ENCODE peak calls at places on chromosomes 12 and 14, in six cellular contexts. One of them, this sample, is unnamed.

GRCh38 chr14:90780519-90780918 is 35.7 kb downstream of the TTC7B start:
- DNase-seq in RPMI7951: no peak
- DNase-seq in esophagus squamous epithelium: no peak
- DNase-seq in fibroblast of the aortic adventitia: no peak
- DNase-seq in HCEC 1CT: no peak
- DNase-seq in dermis microvascular lymphatic vessel endothelial cell: no peak
- DNase-seq in this sample: no peak

GRCh38 chr14:45811155-45811554 is 558.2 kb upstream of the MIS18BP1 start:
- DNase-seq in RPMI7951: no peak
- DNase-seq in esophagus squamous epithelium: no peak
- DNase-seq in fibroblast of the aortic adventitia: no peak
- DNase-seq in HCEC 1CT: no peak
- DNase-seq in dermis microvascular lymphatic vessel endothelial cell: no peak
- DNase-seq in this sample: no peak

GRCh38 chr12:48995061-48995879 is 3.9 kb downstream of the DDN start:
- DNase-seq in RPMI7951: peak
- DNase-seq in esophagus squamous epithelium: no peak
- DNase-seq in fibroblast of the aortic adventitia: peak
- DNase-seq in HCEC 1CT: peak
- DNase-seq in dermis microvascular lymphatic vessel endothelial cell: peak
- DNase-seq in this sample: peak

GRCh38 chr14:30798516-30798915 is 75.8 kb upstream of the COCH start:
- DNase-seq in RPMI7951: no peak
- DNase-seq in esophagus squamous epithelium: no peak
- DNase-seq in fibroblast of the aortic adventitia: no peak
- DNase-seq in HCEC 1CT: no peak
- DNase-seq in dermis microvascular lymphatic vessel endothelial cell: no peak
- DNase-seq in this sample: no peak

GRCh38 chr14:95504135-95505029 is 12.1 kb downstream of the SYNE3 start:
- DNase-seq in RPMI7951: peak
- DNase-seq in esophagus squamous epithelium: no peak
- DNase-seq in fibroblast of the aortic adventitia: peak
- DNase-seq in HCEC 1CT: peak
- DNase-seq in dermis microvascular lymphatic vessel endothelial cell: peak
- DNase-seq in this sample: peak

GRCh38 chr12:46574853-46575252 is 202.3 kb upstream of the SLC38A2 start:
- DNase-seq in RPMI7951: no peak
- DNase-seq in esophagus squamous epithelium: no peak
- DNase-seq in fibroblast of the aortic adventitia: peak
- DNase-seq in HCEC 1CT: no peak
- DNase-seq in dermis microvascular lymphatic vessel endothelial cell: no peak
- DNase-seq in this sample: no peak

GRCh38 chr12:94603434-94604068 is 46.8 kb downstream of the TMCC3 start:
- DNase-seq in RPMI7951: no peak
- DNase-seq in esophagus squamous epithelium: no peak
- DNase-seq in fibroblast of the aortic adventitia: peak
- DNase-seq in HCEC 1CT: no peak
- DNase-seq in dermis microvascular lymphatic vessel endothelial cell: no peak
- DNase-seq in this sample: no peak

GRCh38 chr12:57813111-57813970 is 5.2 kb downstream of the AVIL start:
- DNase-seq in RPMI7951: no peak
- DNase-seq in esophagus squamous epithelium: no peak
- DNase-seq in fibroblast of the aortic adventitia: no peak
- DNase-seq in HCEC 1CT: no peak
- DNase-seq in dermis microvascular lymphatic vessel endothelial cell: no peak
- DNase-seq in this sample: no peak

GRCh38 chr14:62957562-62957961 is 87.7 kb downstream of the KCNH5 start:
- DNase-seq in RPMI7951: peak
- DNase-seq in esophagus squamous epithelium: no peak
- DNase-seq in fibroblast of the aortic adventitia: peak
- DNase-seq in HCEC 1CT: peak
- DNase-seq in dermis microvascular lymphatic vessel endothelial cell: no peak
- DNase-seq in this sample: peak

GRCh38 chr14:61510736-61511557 is 184.4 kb upstream of the HIF1A start:
- DNase-seq in RPMI7951: no peak
- DNase-seq in esophagus squamous epithelium: no peak
- DNase-seq in fibroblast of the aortic adventitia: no peak
- DNase-seq in HCEC 1CT: no peak
- DNase-seq in dermis microvascular lymphatic vessel endothelial cell: no peak
- DNase-seq in this sample: no peak

GRCh38 chr12:5921027-5921909 is 23.8 kb downstream of the ANO2 start:
- DNase-seq in RPMI7951: no peak
- DNase-seq in esophagus squamous epithelium: no peak
- DNase-seq in fibroblast of the aortic adventitia: no peak
- DNase-seq in HCEC 1CT: no peak
- DNase-seq in dermis microvascular lymphatic vessel endothelial cell: no peak
- DNase-seq in this sample: no peak

GRCh38 chr12:53560912-53561589 is 53.8 kb upstream of the NPFF start:
- DNase-seq in RPMI7951: peak
- DNase-seq in esophagus squamous epithelium: no peak
- DNase-seq in fibroblast of the aortic adventitia: no peak
- DNase-seq in HCEC 1CT: no peak
- DNase-seq in dermis microvascular lymphatic vessel endothelial cell: no peak
- DNase-seq in this sample: no peak

This sample was measured in IMR-90.